ENCODE peak calls at places on chromosome 12, in seven cellular contexts. R is H1, T is SK-N-SH, L is HepG2, E is GM12878, O is GM12892, H is K562. X is an unnamed sample.

GRCh38 chr12:96247567-96247962 is 53.4 kb downstream of the ELK3 start:
- DNase-seq in R (no peak), T (no peak), L (no peak), E (no peak), O (no peak), H (no peak), X (no peak)

GRCh38 chr12:49950310-49951251 is at the start of gene AQP2:
- DNase-seq in R (no peak), T (peak), L (no peak), E (no peak), O (no peak), H (no peak), X (no peak)

GRCh38 chr12:3087758-3088157 is 10.6 kb downstream of the TSPAN9 start:
- DNase-seq in R (no peak), T (no peak), L (no peak), E (no peak), O (no peak), H (no peak), X (no peak)

GRCh38 chr12:52517005-52517835 is 3.0 kb downstream of the KRT5 start:
- DNase-seq in R (no peak), T (no peak), L (no peak), E (no peak), O (no peak), H (no peak), X (no peak)

GRCh38 chr12:29710104-29710503 is 73.6 kb downstream of the TMTC1 start:
- DNase-seq in R (peak), T (peak), L (no peak), E (no peak), O (no peak), H (no peak), X (no peak)

GRCh38 chr12:111437816-111438454 is 32.2 kb downstream of the SH2B3 start:
- DNase-seq in R (no peak), T (no peak), L (no peak), E (no peak), O (no peak), H (no peak), X (no peak)

GRCh38 chr12:91226-91625 is 24.7 kb downstream of the IQSEC3 start:
- DNase-seq in R (no peak), T (no peak), L (no peak), E (no peak), O (no peak), H (no peak), X (no peak)

GRCh38 chr12:70964867-70965469 is 44.4 kb upstream of the PTPRR start:
- DNase-seq in R (no peak), T (no peak), L (no peak), E (no peak), O (no peak), H (peak), X (no peak)

GRCh38 chr12:92259291-92259690 is 113.6 kb upstream of the BTG1 start:
- DNase-seq in R (no peak), T (no peak), L (no peak), E (no peak), O (no peak), H (no peak), X (no peak)

GRCh38 chr12:41531147-41531829 is 343.2 kb downstream of the PDZRN4 start:
- DNase-seq in R (no peak), T (no peak), L (no peak), E (no peak), O (no peak), H (no peak), X (no peak)

GRCh38 chr12:124493809-124494750 is 73.3 kb downstream of the NCOR2 start:
- DNase-seq in R (no peak), T (no peak), L (no peak), E (peak), O (peak), H (no peak), X (peak)

GRCh38 chr12:93783827-93784226 is 106.7 kb downstream of the CRADD start:
- DNase-seq in R (no peak), T (peak), L (no peak), E (no peak), O (no peak), H (no peak), X (no peak)

GRCh38 chr12:69483700-69484099 is 13.5 kb downstream of the FRS2 start:
- DNase-seq in R (no peak), T (no peak), L (no peak), E (no peak), O (no peak), H (no peak), X (no peak)

GRCh38 chr12:24226745-24227350 is 277.4 kb upstream of the SOX5 start:
- DNase-seq in R (no peak), T (no peak), L (peak), E (no peak), O (no peak), H (no peak), X (no peak)

GRCh38 chr12:109387425-109388166 is 39.9 kb downstream of the MYO1H start:
- DNase-seq in R (no peak), T (peak), L (peak), E (no peak), O (no peak), H (peak), X (no peak)

GRCh38 chr12:91974541-91974940 is 171.1 kb downstream of the BTG1 start:
- DNase-seq in R (no peak), T (peak), L (no peak), E (no peak), O (no peak), H (no peak), X (no peak)

GRCh38 chr12:98870521-98870920 is 225.4 kb downstream of the APAF1 start:
- DNase-seq in R (no peak), T (no peak), L (no peak), E (no peak), O (no peak), H (no peak), X (no peak)

GRCh38 chr12:15932975-15933374 is 21.8 kb downstream of the DERA start:
- DNase-seq in R (no peak), T (no peak), L (no peak), E (no peak), O (no peak), H (no peak), X (no peak)

GRCh38 chr12:111699962-111700361 is 14.1 kb downstream of the ACAD10 start:
- DNase-seq in R (no peak), T (no peak), L (no peak), E (no peak), O (no peak), H (no peak), X (no peak)

GRCh38 chr12:76037130-76038105 is 5.8 kb upstream of the PHLDA1 start:
- DNase-seq in R (no peak), T (peak), L (peak), E (peak), O (no peak), H (peak), X (no peak)

GRCh38 chr12:103198499-103198898 is 241.0 kb downstream of the ASCL1 start:
- DNase-seq in R (no peak), T (no peak), L (no peak), E (no peak), O (no peak), H (no peak), X (no peak)

GRCh38 chr12:47361389-47362031 is 281.8 kb upstream of the AMIGO2 start:
- DNase-seq in R (no peak), T (no peak), L (no peak), E (no peak), O (no peak), H (peak), X (no peak)

GRCh38 chr12:90854136-90854689 is 100.8 kb downstream of the CCER1 start:
- DNase-seq in R (peak), T (peak), L (peak), E (no peak), O (no peak), H (no peak), X (no peak)

GRCh38 chr12:51209259-51209658 is 8.6 kb downstream of the POU6F1 start:
- DNase-seq in R (no peak), T (no peak), L (no peak), E (no peak), O (no peak), H (no peak), X (no peak)

GRCh38 chr12:29350080-29350479 is 30.9 kb downstream of the ERGIC2 start:
- DNase-seq in R (no peak), T (peak), L (peak), E (no peak), O (no peak), H (no peak), X (no peak)

GRCh38 chr12:28209782-28210181 is 19.5 kb downstream of the CCDC91 start:
- DNase-seq in R (no peak), T (no peak), L (no peak), E (no peak), O (no peak), H (no peak), X (no peak)

GRCh38 chr12:116257213-116257612 is 20.3 kb downstream of the MED13L start:
- DNase-seq in R (no peak), T (no peak), L (no peak), E (no peak), O (no peak), H (no peak), X (no peak)

GRCh38 chr12:115823635-115824034 is 453.9 kb downstream of the MED13L start:
- DNase-seq in R (no peak), T (no peak), L (no peak), E (no peak), O (no peak), H (peak), X (no peak)

GRCh38 chr12:115619061-115619460 is 658.4 kb downstream of the MED13L start:
- DNase-seq in R (no peak), T (no peak), L (no peak), E (no peak), O (no peak), H (no peak), X (no peak)

GRCh38 chr12:81683881-81684280 is 75.3 kb downstream of the PPFIA2 start:
- DNase-seq in R (no peak), T (no peak), L (no peak), E (no peak), O (no peak), H (no peak), X (no peak)

GRCh38 chr12:118044075-118044474 is 16.9 kb downstream of the WSB2 start:
- DNase-seq in R (no peak), T (no peak), L (no peak), E (no peak), O (no peak), H (no peak), X (no peak)

GRCh38 chr12:110107369-110108281 is 16.5 kb upstream of the IFT81 start:
- DNase-seq in R (no peak), T (no peak), L (peak), E (no peak), O (no peak), H (no peak), X (no peak)

GRCh38 chr12:15928345-15928744 is 17.2 kb downstream of the DERA start:
- DNase-seq in R (no peak), T (no peak), L (peak), E (peak), O (no peak), H (no peak), X (no peak)

GRCh38 chr12:81181701-81182100 is 103.8 kb downstream of the ACSS3 start:
- DNase-seq in R (no peak), T (no peak), L (no peak), E (no peak), O (no peak), H (no peak), X (no peak)

GRCh38 chr12:116665666-116666304 is 72.1 kb downstream of the SPRING1 start:
- DNase-seq in R (no peak), T (no peak), L (no peak), E (no peak), O (no peak), H (no peak), X (no peak)

GRCh38 chr12:12804432-12804886 is 8.7 kb upstream of the DDX47 start:
- DNase-seq in R (no peak), T (no peak), L (peak), E (no peak), O (no peak), H (no peak), X (no peak)

GRCh38 chr12:65208957-65209654 is 39.7 kb downstream of the LEMD3 start:
- DNase-seq in R (no peak), T (peak), L (no peak), E (no peak), O (no peak), H (peak), X (no peak)

GRCh38 chr12:58067610-58068387 is 126.4 kb downstream of the ATP23 start:
- DNase-seq in R (no peak), T (no peak), L (no peak), E (no peak), O (no peak), H (no peak), X (no peak)
- TF ChIP-seq TAF1 in R (no peak), T (no peak), L (no peak), E (no peak), O (no peak), H (no peak), X (no peak)

GRCh38 chr12:6751767-6752166 is 1.2 kb downstream of the MLF2 start:
- DNase-seq in R (no peak), T (no peak), L (no peak), E (no peak), O (no peak), H (no peak), X (no peak)

GRCh38 chr12:6748761-6749160 is 4.2 kb downstream of the MLF2 start:
- DNase-seq in R (no peak), T (no peak), L (no peak), E (no peak), O (no peak), H (no peak), X (no peak)

GRCh38 chr12:6750506-6750905 is 2.4 kb downstream of the MLF2 start:
- DNase-seq in R (no peak), T (no peak), L (no peak), E (no peak), O (no peak), H (no peak), X (no peak)

GRCh38 chr12:6742833-6743232 is 10.1 kb downstream of the MLF2 start:
- DNase-seq in R (no peak), T (no peak), L (no peak), E (no peak), O (no peak), H (no peak), X (no peak)

DNA sequence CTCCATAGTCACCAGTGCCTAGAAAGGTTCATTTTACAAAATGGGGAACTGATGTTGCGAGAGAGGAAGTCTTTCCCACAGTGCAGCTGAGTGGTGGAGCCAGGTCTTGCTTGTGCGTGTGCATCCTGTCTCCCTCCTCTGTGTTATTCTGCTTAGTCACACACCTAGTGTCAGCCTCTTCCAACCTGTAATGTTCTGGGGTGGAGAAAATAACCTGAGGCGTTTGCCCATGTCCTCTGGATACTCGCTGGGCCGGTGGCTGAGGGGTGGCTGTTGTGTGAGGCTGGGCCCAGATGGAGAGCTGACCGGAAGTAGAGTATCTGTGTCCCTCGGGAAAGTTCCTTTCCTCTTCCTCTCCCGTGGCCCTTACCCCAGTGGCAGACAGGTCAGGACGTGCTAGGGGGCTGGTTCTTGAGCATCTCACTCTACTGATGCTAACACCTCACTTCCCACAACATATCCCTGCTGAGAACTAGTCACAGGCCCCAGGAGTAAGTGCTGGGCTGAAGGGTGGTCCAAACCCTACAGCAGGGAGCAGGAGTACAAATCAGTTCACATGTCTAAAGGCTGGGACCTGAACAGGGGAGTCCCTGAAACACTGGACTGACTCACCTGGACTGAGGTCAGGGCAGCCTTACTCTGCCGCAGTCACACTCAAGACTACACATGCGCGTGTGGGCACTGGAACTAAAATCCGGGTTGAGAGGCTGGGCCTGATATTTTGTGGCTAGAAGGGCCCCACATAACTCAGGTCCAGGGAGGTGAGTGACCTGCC is 7.0 kb downstream of the MLF2 start:
- DNase-seq in R (no peak), T (no peak), L (no peak), E (no peak), O (no peak), H (no peak), X (no peak)
- TF ChIP-seq POLR2AphosphoS5 in R (peak), T (no peak), L (no peak), E (no peak), O (no peak), H (no peak), X (no peak)

DNA sequence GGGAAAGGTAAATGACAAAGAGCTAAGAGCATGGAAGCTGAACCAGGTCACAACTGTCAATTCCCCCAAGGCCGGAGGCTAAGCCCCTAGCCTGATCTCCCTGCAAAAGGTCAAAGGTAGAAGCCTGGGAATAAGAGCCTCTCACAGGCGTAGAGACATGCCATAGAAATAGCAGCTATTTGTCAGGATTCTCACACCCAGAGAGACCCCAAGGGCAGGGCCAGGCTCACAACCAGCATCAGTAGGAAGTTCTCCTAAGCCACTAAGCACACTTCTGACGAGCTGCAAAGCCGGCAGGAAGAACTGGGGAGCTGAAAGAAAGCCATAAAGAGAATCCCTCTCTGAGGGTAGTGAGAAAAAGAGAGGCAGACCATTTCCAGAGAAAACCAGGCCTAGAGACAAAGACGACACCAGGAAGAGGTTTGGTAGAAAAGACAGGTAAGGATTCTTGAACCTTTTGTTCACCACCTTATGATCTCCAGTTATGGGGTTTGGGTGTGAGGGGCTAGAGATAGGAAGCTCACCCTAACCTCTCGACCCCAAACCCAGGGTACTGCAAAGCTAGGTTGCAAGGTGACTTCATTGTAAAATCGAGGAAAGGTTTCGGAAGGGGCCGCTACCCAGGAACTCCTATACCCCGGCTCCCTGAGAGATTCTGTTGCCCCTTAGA is 1.0 kb downstream of the SMARCC2 start:
- DNase-seq in R (no peak), T (no peak), L (no peak), E (no peak), O (no peak), H (no peak), X (no peak)
- TF ChIP-seq TAF1 in R (no peak), T (no peak), L (no peak), E (no peak), O (no peak), H (no peak), X (no peak)

GRCh38 chr12:108126990-108127468 is 2.1 kb upstream of the WSCD2 start:
- DNase-seq in R (no peak), T (no peak), L (no peak), E (no peak), O (no peak), H (no peak), X (no peak)
- TF ChIP-seq POLR2AphosphoS5 in R (no peak), T (no peak), L (no peak), E (no peak), O (no peak), H (no peak), X (no peak)

DNA sequence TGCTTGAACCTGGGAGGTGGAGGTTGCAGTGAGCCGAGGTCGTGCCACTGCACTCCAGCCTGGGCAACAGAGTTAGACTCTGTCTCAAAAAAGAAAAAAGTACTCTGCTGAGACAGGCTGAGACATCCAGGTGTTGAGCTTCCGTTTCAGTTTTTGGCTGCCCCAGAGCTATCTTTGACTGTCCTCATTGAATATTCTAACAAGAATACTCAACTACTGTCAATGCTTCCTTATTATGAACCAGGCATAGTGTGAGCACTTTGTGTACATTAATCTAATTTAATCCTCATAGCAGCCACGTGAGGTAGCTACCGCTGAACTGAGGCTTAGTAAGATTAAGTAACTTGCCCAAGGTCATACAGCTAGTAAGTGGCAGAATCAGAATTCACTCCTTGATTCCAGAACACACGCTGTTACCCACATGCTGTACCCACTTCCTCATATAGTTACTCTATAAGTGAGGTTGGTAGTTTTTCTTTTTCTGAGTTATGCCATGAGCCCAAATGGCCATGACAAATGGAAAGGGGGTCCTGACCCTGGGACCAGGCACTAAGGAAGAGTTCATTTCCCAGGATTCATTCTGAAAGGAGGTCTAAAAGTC is 11.3 kb downstream of the ALDH1L2 start:
- DNase-seq in R (no peak), T (no peak), L (no peak), E (no peak), O (no peak), H (no peak), X (peak)
- TF ChIP-seq TAF1 in R (no peak), T (no peak), L (no peak), E (no peak), O (no peak), H (no peak), X (no peak)

DNA sequence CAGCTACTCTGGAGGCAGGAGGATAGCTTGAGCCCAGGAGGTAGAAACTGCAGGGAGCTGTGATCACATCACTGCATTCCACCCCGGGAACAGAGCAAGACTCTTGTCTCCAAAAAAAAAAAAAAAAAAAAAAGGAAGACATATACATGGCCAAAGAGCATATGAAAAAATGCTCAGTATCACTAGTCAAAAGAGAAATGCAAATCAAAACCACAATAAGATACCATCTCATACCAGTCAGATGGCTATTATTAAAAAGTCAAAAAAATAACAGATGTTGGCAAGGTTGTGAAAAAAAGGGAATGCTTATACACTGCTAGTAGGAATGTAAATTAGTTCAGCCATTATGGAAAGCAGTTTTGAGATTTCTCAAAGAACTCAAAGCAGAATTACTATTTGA is 174.8 kb upstream of the ATF7IP start:
- DNase-seq in R (no peak), T (no peak), L (no peak), E (no peak), O (no peak), H (no peak), X (no peak)
- TF ChIP-seq POLR2AphosphoS5 in R (no peak), T (no peak), L (no peak), E (no peak), O (no peak), H (no peak), X (no peak)